ENCODE peak calls at places on chromosomes 7 and 10, in nine cellular contexts. M, P, D, Z, J, O, V, W and B are unnamed samples.

GRCh38 chr7:122556873-122557542 is 141.9 kb downstream of the RNF133 start:
- DNase-seq in Z (no peak), P (no peak), J (no peak), D (no peak), O (no peak), M (no peak), V (no peak), W (no peak), B (no peak)

GRCh38 chr10:111565542-111565941 is 488.7 kb downstream of the ADRA2A start:
- DNase-seq in P (no peak), J (no peak), V (no peak), O (no peak), M (no peak), D (no peak), W (no peak), Z (no peak), B (no peak)

GRCh38 chr7:138958026-138958956 is 22.9 kb downstream of the KIAA1549 start:
- DNase-seq in V (no peak), J (no peak), W (no peak), Z (no peak), O (peak; percentile 73), M (no peak), P (no peak), D (no peak), B (no peak)

GRCh38 chr7:2151801-2152612 is 80.7 kb downstream of the MAD1L1 start:
- DNase-seq in P (no peak), V (no peak), J (no peak), O (no peak), D (no peak), W (no peak), Z (no peak), M (peak; percentile 68), B (no peak)

GRCh38 chr10:1270490-1270889 is 214.3 kb downstream of the WDR37 start:
- DNase-seq in W (no peak), O (no peak), J (no peak), V (no peak), P (no peak), Z (no peak), D (no peak), M (no peak), B (no peak)

GRCh38 chr10:79492839-79493238 is 19.5 kb upstream of the EIF5AL1 start:
- DNase-seq in O (no peak), M (no peak), P (no peak), J (no peak), Z (no peak), W (no peak), D (no peak), V (no peak), B (no peak)

GRCh38 chr10:111034598-111035310 is 42.1 kb upstream of the ADRA2A start:
- DNase-seq in M (peak; percentile 3), Z (no peak), W (no peak), P (no peak), D (no peak), J (no peak), O (peak; percentile 44), V (no peak), B (peak; percentile 42)

GRCh38 chr7:33724201-33724600 is 181.1 kb upstream of the BMPER start:
- DNase-seq in D (no peak), V (no peak), J (no peak), Z (no peak), O (no peak), M (no peak), P (no peak), W (no peak), B (no peak)

GRCh38 chr7:74288034-74288881 is 949 bp upstream of the CLIP2 start:
- DNase-seq in O (no peak), W (no peak), D (no peak), V (peak; percentile 75), M (no peak), Z (no peak), P (no peak), J (no peak), B (no peak)

GRCh38 chr10:17616403-17617030 is 657 bp downstream of the HACD1 start:
- DNase-seq in D (peak; percentile 26), P (no peak), Z (peak; percentile 59), W (no peak), V (no peak), J (peak; percentile 1), O (peak; percentile 41), M (peak; percentile 41), B (peak; percentile 79)

GRCh38 chr10:103861501-103861900 is 6.1 kb upstream of the SH3PXD2A start:
- DNase-seq in J (no peak), P (no peak), Z (no peak), D (no peak), V (no peak), O (peak; percentile 47), M (no peak), W (no peak), B (no peak)

GRCh38 chr10:44389556-44389955 is 4.7 kb upstream of the CXCL12 start:
- DNase-seq in M (no peak), Z (no peak), W (no peak), P (no peak), V (no peak), D (no peak), J (no peak), O (no peak), B (no peak)

GRCh38 chr10:113158183-113158582 is 208.1 kb downstream of the TCF7L2 start:
- DNase-seq in M (no peak), P (no peak), Z (peak; percentile 18), J (no peak), W (no peak), O (no peak), V (no peak), D (no peak), B (peak; percentile 68)